ENCODE peak calls at places on chromosomes 2 and 18, in five cellular contexts. O is GM03348, R is islet precursor cell, B is T-helper 1 cell, P is foreskin keratinocyte. Y is an unnamed sample.

GRCh38 chr2:199485732-199486335 is 28.1 kb upstream of the SATB2 start:
- DNase-seq in O (peak), R (peak), B (no peak), P (no peak), Y (peak)

GRCh38 chr2:197427204-197427603 is 7.6 kb downstream of the SF3B1 start:
- DNase-seq in O (no peak), R (no peak), B (no peak), P (no peak), Y (no peak)

GRCh38 chr2:137770161-137770560 is 194.1 kb upstream of the HNMT start:
- DNase-seq in O (no peak), R (no peak), B (no peak), P (no peak), Y (no peak)

GRCh38 chr2:226362991-226363390 is 436.6 kb downstream of the IRS1 start:
- DNase-seq in O (peak), R (no peak), B (no peak), P (no peak), Y (no peak)

GRCh38 chr2:101113441-101114267 is 37.5 kb downstream of the TBC1D8 start:
- DNase-seq in O (peak), R (peak), B (no peak), P (peak), Y (peak)

GRCh38 chr2:85871494-85872164 is 17.2 kb downstream of the ST3GAL5 start:
- DNase-seq in O (no peak), R (peak), B (no peak), P (no peak), Y (no peak)

GRCh38 chr18:39188278-39188677 is 1622.7 kb upstream of the CELF4 start:
- DNase-seq in O (no peak), R (no peak), B (no peak), P (no peak), Y (no peak)

GRCh38 chr18:45526120-45526841 is 89.0 kb upstream of the SLC14A2 start:
- DNase-seq in O (no peak), R (no peak), B (no peak), P (peak), Y (no peak)

GRCh38 chr2:42568431-42569115 is at the start of gene MTA3:
- DNase-seq in O (peak), R (peak), B (peak), P (no peak), Y (peak)

GRCh38 chr2:145076085-145076484 is 556.2 kb upstream of the ZEB2 start:
- DNase-seq in O (no peak), R (no peak), B (no peak), P (no peak), Y (no peak)

GRCh38 chr2:137437386-137437785 is 526.9 kb upstream of the HNMT start:
- DNase-seq in O (peak), R (no peak), B (no peak), P (peak), Y (no peak)

GRCh38 chr18:55142413-55142812 is 183.2 kb upstream of the CCDC68 start:
- DNase-seq in O (no peak), R (no peak), B (no peak), P (no peak), Y (peak)

GRCh38 chr18:73458186-73458964 is 590.6 kb upstream of the NETO1 start:
- DNase-seq in O (no peak), R (no peak), B (no peak), P (no peak), Y (no peak)

GRCh38 chr18:23200751-23201150 is 65.5 kb downstream of the CABLES1 start:
- DNase-seq in O (no peak), R (peak), B (no peak), P (no peak), Y (no peak)

GRCh38 chr18:58078889-58079573 is 35.0 kb downstream of the NEDD4L start:
- DNase-seq in O (no peak), R (no peak), B (no peak), P (peak), Y (no peak)

GRCh38 chr2:16170675-16171424 is 230.5 kb downstream of the MYCN start:
- DNase-seq in O (no peak), R (no peak), B (no peak), P (no peak), Y (no peak)

GRCh38 chr2:241815477-241816430 is 6.8 kb downstream of the NEU4 start:
- DNase-seq in O (peak), R (no peak), B (no peak), P (no peak), Y (no peak)

GRCh38 chr2:28990445-28990844 is 9.3 kb downstream of the TOGARAM2 start:
- DNase-seq in O (no peak), R (no peak), B (no peak), P (no peak), Y (no peak)

GRCh38 chr2:145141981-145142380 is 622.1 kb upstream of the ZEB2 start:
- DNase-seq in O (no peak), R (no peak), B (no peak), P (no peak), Y (no peak)

GRCh38 chr2:239745790-239746308 is 279.3 kb downstream of the NDUFA10 start:
- DNase-seq in O (no peak), R (no peak), B (no peak), P (no peak), Y (no peak)

GRCh38 chr18:43380098-43380672 is 102.9 kb upstream of the SYT4 start:
- DNase-seq in O (no peak), R (no peak), B (no peak), P (no peak), Y (no peak)

GRCh38 chr2:217975626-217976025 is 27.2 kb downstream of the TNS1 start:
- DNase-seq in O (no peak), R (no peak), B (no peak), P (no peak), Y (no peak)

GRCh38 chr2:39584283-39584972 is 81.3 kb upstream of the TMEM178A start:
- DNase-seq in O (peak), R (peak), B (no peak), P (peak), Y (no peak)

GRCh38 chr2:111957872-111958354 is 59.5 kb downstream of the MERTK start:
- DNase-seq in O (no peak), R (no peak), B (no peak), P (no peak), Y (no peak)

GRCh38 chr2:165198181-165198580 is 5.7 kb downstream of the SCN3A start:
- DNase-seq in O (no peak), R (no peak), B (no peak), P (no peak), Y (no peak)

GRCh38 chr2:236875906-236876505 is 209.7 kb upstream of the COPS8 start:
- DNase-seq in O (peak), R (peak), B (no peak), P (peak), Y (peak)

GRCh38 chr2:8219096-8219495 is 462.8 kb upstream of the ID2 start:
- DNase-seq in O (no peak), R (no peak), B (no peak), P (no peak), Y (no peak)

GRCh38 chr18:48460929-48461583 is 51.9 kb upstream of the ZBTB7C start:
- DNase-seq in O (no peak), R (peak), B (no peak), P (peak), Y (no peak)

GRCh38 chr2:40096360-40096759 is 317.3 kb upstream of the THUMPD2 start:
- DNase-seq in O (no peak), R (no peak), B (no peak), P (peak), Y (no peak)

GRCh38 chr2:211216221-211216620 is 659.8 kb downstream of the CPS1 start:
- DNase-seq in O (no peak), R (no peak), B (no peak), P (peak), Y (no peak)

GRCh38 chr2:181742908-181743722 is 62.8 kb upstream of the NEUROD1 start:
- DNase-seq in O (peak), R (no peak), B (no peak), P (peak), Y (peak)

GRCh38 chr2:64001382-64002101 is 17.7 kb downstream of the VPS54 start:
- DNase-seq in O (no peak), R (no peak), B (no peak), P (no peak), Y (no peak)

GRCh38 chr2:236831698-236832097 is 254.0 kb upstream of the COPS8 start:
- DNase-seq in O (no peak), R (peak), B (no peak), P (no peak), Y (no peak)

GRCh38 chr2:240401781-240402551 is 33.5 kb upstream of the GPC1 start:
- DNase-seq in O (no peak), R (peak), B (no peak), P (no peak), Y (no peak)

GRCh38 chr2:172101707-172102158 is 967 bp downstream of the DLX2 start:
- DNase-seq in O (no peak), R (peak), B (no peak), P (peak), Y (no peak)

GRCh38 chr2:62577994-62578836 is 72.2 kb upstream of the TMEM17 start:
- DNase-seq in O (peak), R (no peak), B (no peak), P (peak), Y (no peak)

GRCh38 chr2:20531633-20532262 is 84.9 kb downstream of the RHOB start:
- DNase-seq in O (no peak), R (no peak), B (no peak), P (no peak), Y (no peak)

GRCh38 chr2:71471276-71471675 is 17.9 kb downstream of the DYSF start:
- DNase-seq in O (peak), R (no peak), B (no peak), P (peak), Y (peak)

GRCh38 chr18:34697891-34698290 is 12.2 kb upstream of the DTNA start:
- DNase-seq in O (no peak), R (no peak), B (no peak), P (peak), Y (no peak)